ENCODE peak calls at places on chromosomes 7 and 10, in seven cellular contexts. R, Z, O, B, N, L and P are unnamed samples.

GRCh38 chr10:29517352-29517923 is 117.3 kb downstream of the SVIL start:
- DNase-seq in O (no peak), B (no peak), R (no peak), Z (no peak), N (no peak), L (peak; percentile 52), P (no peak)

GRCh38 chr7:151754142-151754590 is 122.7 kb downstream of the PRKAG2 start:
- DNase-seq in B (peak; percentile 48), N (peak; percentile 91), R (peak; percentile 99), L (peak; percentile 73), O (peak; percentile 86), Z (peak; percentile 83), P (peak; percentile 85)

GRCh38 chr7:9250876-9251275 is 817.5 kb downstream of the NXPH1 start:
- DNase-seq in N (no peak), B (no peak), O (peak; percentile 50), Z (no peak), R (no peak), L (no peak), P (no peak)

GRCh38 chr10:48990226-48990625 is 50.6 kb upstream of the LRRC18 start:
- DNase-seq in O (no peak), L (no peak), Z (no peak), N (no peak), B (no peak), R (no peak), P (no peak)

GRCh38 chr10:102230861-102231356 is 4.8 kb downstream of the ELOVL3 start:
- DNase-seq in B (no peak), L (peak; percentile 62), R (no peak), N (no peak), O (peak; percentile 91), Z (no peak), P (no peak)

GRCh38 chr10:14382022-14382421 is 51.3 kb upstream of the FRMD4A start:
- DNase-seq in N (no peak), O (no peak), R (peak; percentile 80), B (no peak), Z (no peak), L (no peak), P (no peak)

GRCh38 chr7:129438839-129439640 is 4.8 kb downstream of the STRIP2 start:
- DNase-seq in B (no peak), O (no peak), Z (no peak), L (peak; percentile 96), R (peak; percentile 69), N (no peak), P (no peak)

GRCh38 chr10:112375721-112376577 is 2.0 kb downstream of the ACSL5 start:
- DNase-seq in B (peak; percentile 26), L (no peak), Z (peak; percentile 22), N (no peak), R (no peak), O (peak; percentile 89), P (peak; percentile 62)

GRCh38 chr10:112175409-112175808 is 8.2 kb downstream of the GPAM start:
- DNase-seq in O (no peak), R (no peak), Z (no peak), N (no peak), B (no peak), L (no peak), P (no peak)

GRCh38 chr10:118692911-118693310 is 61.9 kb downstream of the CACUL1 start:
- DNase-seq in R (peak; percentile 89), B (no peak), O (no peak), Z (no peak), L (no peak), N (peak; percentile 92), P (no peak)

GRCh38 chr10:59611048-59611447 is 98.6 kb downstream of the SLC16A9 start:
- DNase-seq in R (no peak), N (no peak), O (no peak), B (no peak), Z (no peak), L (no peak), P (no peak)

GRCh38 chr7:8817448-8818036 is 384.1 kb downstream of the NXPH1 start:
- DNase-seq in L (peak; percentile 57), N (no peak), Z (no peak), O (no peak), R (no peak), B (no peak), P (no peak)

DNA sequence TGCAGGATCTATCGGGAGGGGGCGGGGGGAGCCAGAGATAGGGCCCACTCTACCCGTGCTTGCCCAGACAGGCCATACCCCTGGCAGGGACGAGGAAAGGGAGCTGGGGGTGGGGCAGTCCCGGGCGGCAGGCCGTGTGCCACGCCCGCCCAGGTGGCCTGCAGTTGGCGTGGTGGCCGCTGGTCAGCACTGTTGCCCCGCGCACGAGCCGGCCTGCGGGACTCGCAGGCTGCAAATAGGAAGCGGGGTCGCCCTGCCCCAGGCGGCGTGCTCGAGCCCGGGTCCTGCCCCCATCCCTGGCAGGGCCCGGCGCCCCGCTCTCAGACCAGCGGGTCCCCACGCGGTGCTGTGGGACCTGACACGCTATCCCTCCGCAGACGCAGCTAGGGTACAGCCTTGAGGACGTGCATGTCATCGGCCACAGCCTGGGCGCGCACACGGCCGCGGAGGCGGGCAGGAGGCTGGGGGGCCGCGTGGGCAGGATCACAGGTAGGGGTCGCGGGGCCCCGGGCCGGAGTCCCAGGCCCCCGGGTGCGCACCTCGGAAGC is 6.7 kb downstream of the PNLIPRP2 start:
- DNase-seq in R (no peak), O (no peak), N (no peak), B (no peak), Z (no peak), L (peak; percentile 3), P (no peak)
- TF ChIP-seq CTCF in R (no peak), O (peak; percentile 27), N (peak; percentile 38), B (peak; percentile 70), Z (no peak), L (peak; percentile 52), P (no peak)

GRCh38 chr10:93346060-93346459 is 136.1 kb downstream of the MYOF start:
- DNase-seq in L (no peak), O (no peak), Z (no peak), R (no peak), N (peak; percentile 59), B (no peak), P (no peak)
- H3K36me3 ChIP-seq in L (no peaks in the 10 kb centered on the region), O (no peaks in the 10 kb centered on the region), Z (peaks cover 14% of the 10 kb centered on the region), R (peaks cover 82% of the 10 kb centered on the region), N (peaks cover 38% of the 10 kb centered on the region), B (no peaks in the 10 kb centered on the region), P (peaks cover 39% of the 10 kb centered on the region)

DNA sequence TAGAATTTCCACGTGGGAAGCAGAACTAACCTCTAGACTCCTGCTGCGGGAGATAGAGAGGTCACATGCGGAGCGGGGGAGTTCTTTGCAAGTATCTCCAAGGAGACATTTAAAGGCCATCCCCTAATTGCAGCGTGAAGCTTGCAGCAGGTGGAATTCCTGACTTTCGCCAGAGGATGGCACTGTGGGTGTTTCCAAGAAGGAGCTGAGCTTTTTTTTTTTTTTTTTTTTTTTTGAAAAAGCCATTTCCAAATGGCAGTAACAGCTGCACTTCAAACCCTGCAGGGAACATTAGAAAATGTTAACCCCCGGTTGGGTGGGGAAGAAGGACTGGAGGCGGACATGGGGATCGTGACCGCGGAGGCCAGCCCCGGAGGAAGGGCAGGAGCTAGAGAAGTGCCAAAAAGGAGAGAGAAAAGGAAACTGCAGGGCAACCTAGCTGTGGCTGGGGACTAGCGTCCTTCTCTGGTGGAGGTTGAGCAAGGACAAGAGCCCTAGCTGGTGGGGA is 487.7 kb downstream of the TYW1 start:
- DNase-seq in O (no peak), Z (peak; percentile 42), L (peak; percentile 80), R (peak; percentile 34), N (no peak), B (peak; percentile 23), P (peak; percentile 53)
- TF ChIP-seq CTCF in O (peak; percentile 60), Z (peak; percentile 24), L (peak; percentile 70), R (peak; percentile 65), N (peak; percentile 63), B (no peak), P (peak; percentile 39)

DNA sequence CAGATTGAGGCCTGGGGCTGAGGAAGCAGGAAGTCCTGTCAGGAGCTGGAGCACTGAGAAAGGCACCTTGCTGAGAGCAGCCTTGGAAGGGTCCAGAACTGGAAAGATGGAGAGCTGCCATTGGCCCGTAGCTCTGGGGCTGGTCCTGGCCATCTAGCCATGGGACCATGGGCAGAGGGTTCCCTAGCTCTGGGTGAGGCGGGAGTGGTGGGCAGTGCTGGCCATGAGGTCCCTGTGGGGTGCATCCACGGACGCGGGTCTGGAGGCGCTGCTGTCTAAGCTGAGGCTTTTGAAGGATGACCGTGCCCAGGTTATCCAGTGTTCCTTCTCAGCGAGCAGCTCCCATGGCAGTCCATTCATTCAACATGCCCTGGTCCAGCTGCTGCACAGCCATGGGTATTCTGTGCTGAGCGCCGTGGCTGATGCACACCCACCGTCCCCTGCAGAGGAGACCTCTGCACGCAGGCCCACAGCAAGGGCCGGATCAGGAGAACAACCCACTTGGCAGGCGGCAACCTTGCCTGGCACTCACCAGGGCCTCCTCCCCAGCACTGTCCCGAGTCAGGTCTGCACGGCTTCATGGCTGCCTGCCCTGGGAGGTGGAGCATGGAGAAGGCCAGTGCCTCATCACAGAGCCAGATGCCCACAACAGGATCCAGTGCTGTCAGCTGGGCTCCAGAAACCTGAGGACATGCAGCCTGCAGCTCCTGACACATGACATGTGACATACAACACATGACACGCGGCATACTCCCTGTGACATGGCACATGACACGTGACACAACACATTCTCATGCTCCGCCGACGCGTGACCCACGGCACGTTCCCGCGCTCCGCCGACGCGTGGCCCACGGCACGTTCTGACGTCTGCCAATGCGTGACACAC is 121.9 kb downstream of the INPP5A start:
- DNase-seq in O (peak; percentile 56), Z (peak; percentile 42), N (no peak), L (no peak), R (no peak), B (no peak), P (no peak)
- H3K36me3 ChIP-seq in O (peaks cover 20% of the 10 kb centered on the region), Z (no peaks in the 10 kb centered on the region), N (peaks cover 22% of the 10 kb centered on the region), L (no peaks in the 10 kb centered on the region), R (peaks cover 6% of the 10 kb centered on the region), B (no peaks in the 10 kb centered on the region), P (peaks cover 14% of the 10 kb centered on the region)